ENCODE peak calls at places on chromosomes 5 and 9, in ten cellular contexts. Q is DND-41; W is activated naive CD8-positive, alpha-beta T cell treated with anti-CD3 and anti-CD28 coated beads, Interleukin-2, amount 50 U/mL, for 16 hours; D is A673; P is MCF 10A; N is astrocyte of the spinal cord; T is lower leg skin; Y is H54; O is MV-4-11; I is activated CD4-positive, CD25-positive, alpha-beta regulatory T cell. G is an unnamed sample.

GRCh38 chr9:124297553-124297905 is 39.8 kb downstream of the NEK6 start:
- DNase-seq in Q (no peak), W (no peak), D (no peak), P (peak; percentile 94), N (peak; percentile 95), T (peak; percentile 58), Y (peak; percentile 98), O (no peak), I (no peak), G (peak; percentile 73)

GRCh38 chr9:111691686-111692329 is 30.4 kb downstream of the GNG10 start:
- DNase-seq in Q (no peak), W (no peak), D (peak; percentile 73), P (peak; percentile 52), N (peak; percentile 57), T (no peak), Y (no peak), O (peak; percentile 69), I (no peak), G (no peak)

GRCh38 chr5:42301349-42301748 is 121.9 kb upstream of the GHR start:
- DNase-seq in Q (no peak), W (no peak), D (no peak), P (no peak), N (no peak), T (no peak), Y (no peak), O (no peak), I (no peak), G (no peak)

GRCh38 chr9:121242955-121243346 is 25.0 kb upstream of the GSN start:
- DNase-seq in Q (no peak), W (no peak), D (no peak), P (no peak), N (no peak), T (no peak), Y (no peak), O (no peak), I (no peak), G (no peak)

GRCh38 chr9:116706310-116707290 is 19.5 kb downstream of the TRIM32 start:
- DNase-seq in Q (no peak), W (no peak), D (no peak), P (no peak), N (no peak), T (no peak), Y (no peak), O (no peak), I (no peak), G (no peak)

GRCh38 chr9:1222511-1222910 is 172.4 kb downstream of the DMRT2 start:
- DNase-seq in Q (no peak), W (no peak), D (no peak), P (no peak), N (peak; percentile 36), T (no peak), Y (no peak), O (no peak), I (no peak), G (no peak)

GRCh38 chr5:10859393-10860195 is 98.6 kb upstream of the DAP start:
- DNase-seq in Q (no peak), W (no peak), D (no peak), P (no peak), N (no peak), T (no peak), Y (no peak), O (no peak), I (no peak), G (no peak)

GRCh38 chr5:79236364-79236969 is 536 bp downstream of the JMY start:
- DNase-seq in Q (peak; percentile 35), W (no peak), D (peak; percentile 24), P (no peak), N (peak; percentile 6), T (no peak), Y (no peak), O (no peak), I (peak; percentile 13), G (peak; percentile 60)